ENCODE peak calls at places on chromosomes 1 and 21, in ten cellular contexts. One of them, this sample, is unnamed.

GRCh38 chr21:33411949-33412430 is 8.8 kb downstream of the IFNGR2 start:
- DNase-seq in iris pigment epithelial cell: no peak
- DNase-seq in PC-3: no peak
- DNase-seq in IMR-90: no peak
- DNase-seq in mesenteric fat pad: no peak
- DNase-seq in tibial artery: no peak
- DNase-seq in DMS153: no peak
- DNase-seq in T-helper 2 cell: no peak
- DNase-seq in NAMALWA: no peak
- DNase-seq in tibial nerve: no peak
- DNase-seq in this sample: no peak

GRCh38 chr1:199948587-199949280 is 78.8 kb upstream of the NR5A2 start:
- DNase-seq in iris pigment epithelial cell: peak; percentile 43
- DNase-seq in PC-3: peak; percentile 64
- DNase-seq in IMR-90: peak; percentile 31
- DNase-seq in mesenteric fat pad: no peak
- DNase-seq in tibial artery: no peak
- DNase-seq in DMS153: peak; percentile 38
- DNase-seq in T-helper 2 cell: no peak
- DNase-seq in NAMALWA: peak; percentile 43
- DNase-seq in tibial nerve: no peak
- DNase-seq in this sample: peak; percentile 69

GRCh38 chr1:89780721-89781120 is 40.1 kb upstream of the LRRC8D start:
- DNase-seq in iris pigment epithelial cell: peak; percentile 71
- DNase-seq in PC-3: peak; percentile 76
- DNase-seq in IMR-90: peak; percentile 69
- DNase-seq in mesenteric fat pad: no peak
- DNase-seq in tibial artery: no peak
- DNase-seq in DMS153: peak; percentile 64
- DNase-seq in T-helper 2 cell: no peak
- DNase-seq in NAMALWA: peak; percentile 75
- DNase-seq in tibial nerve: no peak
- DNase-seq in this sample: peak; percentile 50

GRCh38 chr21:29904359-29905282 is 35.2 kb downstream of the GRIK1 start:
- DNase-seq in iris pigment epithelial cell: peak; percentile 24
- DNase-seq in PC-3: peak; percentile 24
- DNase-seq in IMR-90: no peak
- DNase-seq in mesenteric fat pad: no peak
- DNase-seq in tibial artery: no peak
- DNase-seq in DMS153: no peak
- DNase-seq in T-helper 2 cell: no peak
- DNase-seq in NAMALWA: no peak
- DNase-seq in tibial nerve: no peak
- DNase-seq in this sample: peak; percentile 20

GRCh38 chr1:209710837-209711236 is 6.2 kb downstream of the HSD11B1 start:
- DNase-seq in iris pigment epithelial cell: peak; percentile 49
- DNase-seq in PC-3: peak; percentile 43
- DNase-seq in IMR-90: no peak
- DNase-seq in mesenteric fat pad: no peak
- DNase-seq in tibial artery: no peak
- DNase-seq in DMS153: no peak
- DNase-seq in T-helper 2 cell: no peak
- DNase-seq in NAMALWA: no peak
- DNase-seq in tibial nerve: no peak
- DNase-seq in this sample: peak; percentile 59

GRCh38 chr1:85464497-85465098 is 361 bp downstream of the DDAH1 start:
- DNase-seq in iris pigment epithelial cell: peak; percentile 76
- DNase-seq in PC-3: peak; percentile 73
- DNase-seq in IMR-90: peak; percentile 73
- DNase-seq in mesenteric fat pad: peak; percentile 91
- DNase-seq in tibial artery: peak; percentile 82
- DNase-seq in DMS153: peak; percentile 38
- DNase-seq in T-helper 2 cell: no peak
- DNase-seq in NAMALWA: no peak
- DNase-seq in tibial nerve: peak; percentile 30
- DNase-seq in this sample: peak; percentile 52

GRCh38 chr1:176994926-176995596 is 169.5 kb downstream of the ASTN1 start:
- DNase-seq in iris pigment epithelial cell: peak; percentile 25
- DNase-seq in PC-3: peak; percentile 40
- DNase-seq in IMR-90: no peak
- DNase-seq in mesenteric fat pad: no peak
- DNase-seq in tibial artery: no peak
- DNase-seq in DMS153: no peak
- DNase-seq in T-helper 2 cell: no peak
- DNase-seq in NAMALWA: no peak
- DNase-seq in tibial nerve: no peak
- DNase-seq in this sample: peak; percentile 49

GRCh38 chr1:2232916-2233438 is 4.9 kb downstream of the SKI start:
- DNase-seq in iris pigment epithelial cell: peak; percentile 26
- DNase-seq in PC-3: no peak
- DNase-seq in IMR-90: no peak
- DNase-seq in mesenteric fat pad: no peak
- DNase-seq in tibial artery: no peak
- DNase-seq in DMS153: no peak
- DNase-seq in T-helper 2 cell: no peak
- DNase-seq in NAMALWA: no peak
- DNase-seq in tibial nerve: no peak
- DNase-seq in this sample: no peak

GRCh38 chr1:155834296-155834926 is 22.6 kb downstream of the GON4L start:
- DNase-seq in iris pigment epithelial cell: peak; percentile 76
- DNase-seq in PC-3: no peak
- DNase-seq in IMR-90: peak; percentile 70
- DNase-seq in mesenteric fat pad: no peak
- DNase-seq in tibial artery: no peak
- DNase-seq in DMS153: no peak
- DNase-seq in T-helper 2 cell: no peak
- DNase-seq in NAMALWA: peak; percentile 34
- DNase-seq in tibial nerve: no peak
- DNase-seq in this sample: peak; percentile 11

GRCh38 chr1:204972461-204972860 is 70.6 kb upstream of the CNTN2 start:
- DNase-seq in iris pigment epithelial cell: no peak
- DNase-seq in PC-3: no peak
- DNase-seq in IMR-90: no peak
- DNase-seq in mesenteric fat pad: no peak
- DNase-seq in tibial artery: no peak
- DNase-seq in DMS153: no peak
- DNase-seq in T-helper 2 cell: no peak
- DNase-seq in NAMALWA: no peak
- DNase-seq in tibial nerve: no peak
- DNase-seq in this sample: no peak

GRCh38 chr1:109632671-109633346 is 13.2 kb downstream of the AMPD2 start:
- DNase-seq in iris pigment epithelial cell: no peak
- DNase-seq in PC-3: no peak
- DNase-seq in IMR-90: no peak
- DNase-seq in mesenteric fat pad: no peak
- DNase-seq in tibial artery: peak; percentile 53
- DNase-seq in DMS153: no peak
- DNase-seq in T-helper 2 cell: no peak
- DNase-seq in NAMALWA: no peak
- DNase-seq in tibial nerve: no peak
- DNase-seq in this sample: no peak

GRCh38 chr21:32604484-32604883 is 7.7 kb downstream of the CFAP298 start:
- DNase-seq in iris pigment epithelial cell: no peak
- DNase-seq in PC-3: no peak
- DNase-seq in IMR-90: no peak
- DNase-seq in mesenteric fat pad: no peak
- DNase-seq in tibial artery: no peak
- DNase-seq in DMS153: no peak
- DNase-seq in T-helper 2 cell: no peak
- DNase-seq in NAMALWA: no peak
- DNase-seq in tibial nerve: no peak
- DNase-seq in this sample: no peak

GRCh38 chr21:44752701-44753235 is 41.4 kb upstream of the TSPEAR start:
- DNase-seq in iris pigment epithelial cell: no peak
- DNase-seq in PC-3: peak; percentile 98
- DNase-seq in IMR-90: no peak
- DNase-seq in mesenteric fat pad: peak; percentile 49
- DNase-seq in tibial artery: peak; percentile 35
- DNase-seq in DMS153: peak; percentile 52
- DNase-seq in T-helper 2 cell: no peak
- DNase-seq in NAMALWA: no peak
- DNase-seq in tibial nerve: no peak
- DNase-seq in this sample: peak; percentile 95

GRCh38 chr1:235642021-235642942 is 7.3 kb downstream of the GNG4 start:
- DNase-seq in iris pigment epithelial cell: peak; percentile 89
- DNase-seq in PC-3: peak; percentile 61
- DNase-seq in IMR-90: peak; percentile 67
- DNase-seq in mesenteric fat pad: peak; percentile 53
- DNase-seq in tibial artery: no peak
- DNase-seq in DMS153: peak; percentile 63
- DNase-seq in T-helper 2 cell: peak; percentile 77
- DNase-seq in NAMALWA: no peak
- DNase-seq in tibial nerve: no peak
- DNase-seq in this sample: peak; percentile 61

GRCh38 chr1:66944330-66945274 is 19.8 kb downstream of the MIER1 start:
- DNase-seq in iris pigment epithelial cell: peak; percentile 88
- DNase-seq in PC-3: peak; percentile 76
- DNase-seq in IMR-90: peak; percentile 85
- DNase-seq in mesenteric fat pad: no peak
- DNase-seq in tibial artery: peak; percentile 87
- DNase-seq in DMS153: no peak
- DNase-seq in T-helper 2 cell: no peak
- DNase-seq in NAMALWA: no peak
- DNase-seq in tibial nerve: no peak
- DNase-seq in this sample: peak; percentile 86

GRCh38 chr1:99018313-99018712 is 13.7 kb upstream of the PLPPR5 start:
- DNase-seq in iris pigment epithelial cell: no peak
- DNase-seq in PC-3: peak; percentile 13
- DNase-seq in IMR-90: no peak
- DNase-seq in mesenteric fat pad: no peak
- DNase-seq in tibial artery: no peak
- DNase-seq in DMS153: no peak
- DNase-seq in T-helper 2 cell: no peak
- DNase-seq in NAMALWA: no peak
- DNase-seq in tibial nerve: no peak
- DNase-seq in this sample: no peak

GRCh38 chr1:204465469-204466415 is 28.9 kb downstream of the PIK3C2B start:
- DNase-seq in iris pigment epithelial cell: no peak
- DNase-seq in PC-3: no peak
- DNase-seq in IMR-90: no peak
- DNase-seq in mesenteric fat pad: no peak
- DNase-seq in tibial artery: no peak
- DNase-seq in DMS153: no peak
- DNase-seq in T-helper 2 cell: no peak
- DNase-seq in NAMALWA: peak; percentile 25
- DNase-seq in tibial nerve: no peak
- DNase-seq in this sample: no peak

GRCh38 chr1:156146006-156146748 is 7.2 kb upstream of the SEMA4A start:
- DNase-seq in iris pigment epithelial cell: peak; percentile 90
- DNase-seq in PC-3: peak; percentile 97
- DNase-seq in IMR-90: peak; percentile 94
- DNase-seq in mesenteric fat pad: no peak
- DNase-seq in tibial artery: peak; percentile 85
- DNase-seq in DMS153: peak; percentile 87
- DNase-seq in T-helper 2 cell: no peak
- DNase-seq in NAMALWA: peak; percentile 96
- DNase-seq in tibial nerve: no peak
- DNase-seq in this sample: peak; percentile 93

GRCh38 chr1:38584408-38585037 is 275.0 kb downstream of the RRAGC start:
- DNase-seq in iris pigment epithelial cell: no peak
- DNase-seq in PC-3: no peak
- DNase-seq in IMR-90: no peak
- DNase-seq in mesenteric fat pad: peak; percentile 68
- DNase-seq in tibial artery: no peak
- DNase-seq in DMS153: no peak
- DNase-seq in T-helper 2 cell: no peak
- DNase-seq in NAMALWA: no peak
- DNase-seq in tibial nerve: no peak
- DNase-seq in this sample: no peak

GRCh38 chr1:201423655-201424610 is 2.4 kb upstream of the TNNI1 start:
- DNase-seq in iris pigment epithelial cell: no peak
- DNase-seq in PC-3: no peak
- DNase-seq in IMR-90: no peak
- DNase-seq in mesenteric fat pad: no peak
- DNase-seq in tibial artery: no peak
- DNase-seq in DMS153: no peak
- DNase-seq in T-helper 2 cell: no peak
- DNase-seq in NAMALWA: no peak
- DNase-seq in tibial nerve: no peak
- DNase-seq in this sample: no peak

GRCh38 chr1:156583821-156584622 is 4.5 kb downstream of the TTC24 start:
- DNase-seq in iris pigment epithelial cell: peak; percentile 86
- DNase-seq in PC-3: peak; percentile 95
- DNase-seq in IMR-90: peak; percentile 84
- DNase-seq in mesenteric fat pad: no peak
- DNase-seq in tibial artery: peak; percentile 76
- DNase-seq in DMS153: peak; percentile 52
- DNase-seq in T-helper 2 cell: peak; percentile 48
- DNase-seq in NAMALWA: peak; percentile 96
- DNase-seq in tibial nerve: peak; percentile 74
- DNase-seq in this sample: peak; percentile 56

GRCh38 chr1:235708390-235708962 is 58.9 kb upstream of the GNG4 start:
- DNase-seq in iris pigment epithelial cell: peak; percentile 41
- DNase-seq in PC-3: peak; percentile 91
- DNase-seq in IMR-90: peak; percentile 66
- DNase-seq in mesenteric fat pad: no peak
- DNase-seq in tibial artery: no peak
- DNase-seq in DMS153: no peak
- DNase-seq in T-helper 2 cell: no peak
- DNase-seq in NAMALWA: no peak
- DNase-seq in tibial nerve: no peak
- DNase-seq in this sample: peak; percentile 95

GRCh38 chr1:234619071-234619480 is 9.1 kb upstream of the IRF2BP2 start:
- DNase-seq in iris pigment epithelial cell: peak; percentile 37
- DNase-seq in PC-3: no peak
- DNase-seq in IMR-90: peak; percentile 61
- DNase-seq in mesenteric fat pad: no peak
- DNase-seq in tibial artery: no peak
- DNase-seq in DMS153: no peak
- DNase-seq in T-helper 2 cell: no peak
- DNase-seq in NAMALWA: no peak
- DNase-seq in tibial nerve: no peak
- DNase-seq in this sample: peak; percentile 62

GRCh38 chr1:183070923-183071618 is 47.9 kb downstream of the LAMC1 start:
- DNase-seq in iris pigment epithelial cell: peak; percentile 70
- DNase-seq in PC-3: peak; percentile 69
- DNase-seq in IMR-90: peak; percentile 95
- DNase-seq in mesenteric fat pad: no peak
- DNase-seq in tibial artery: no peak
- DNase-seq in DMS153: no peak
- DNase-seq in T-helper 2 cell: no peak
- DNase-seq in NAMALWA: peak; percentile 98
- DNase-seq in tibial nerve: no peak
- DNase-seq in this sample: peak; percentile 82

GRCh38 chr1:24161270-24161669 is 18.3 kb upstream of the IL22RA1 start:
- DNase-seq in iris pigment epithelial cell: no peak
- DNase-seq in PC-3: no peak
- DNase-seq in IMR-90: no peak
- DNase-seq in mesenteric fat pad: no peak
- DNase-seq in tibial artery: no peak
- DNase-seq in DMS153: no peak
- DNase-seq in T-helper 2 cell: no peak
- DNase-seq in NAMALWA: no peak
- DNase-seq in tibial nerve: no peak
- DNase-seq in this sample: no peak

GRCh38 chr21:42721341-42721824 is 68.0 kb downstream of the PDE9A start:
- DNase-seq in iris pigment epithelial cell: peak; percentile 7
- DNase-seq in PC-3: peak; percentile 50
- DNase-seq in IMR-90: no peak
- DNase-seq in mesenteric fat pad: no peak
- DNase-seq in tibial artery: no peak
- DNase-seq in DMS153: no peak
- DNase-seq in T-helper 2 cell: no peak
- DNase-seq in NAMALWA: no peak
- DNase-seq in tibial nerve: no peak
- DNase-seq in this sample: no peak

GRCh38 chr1:246608616-246609376 is 42.5 kb downstream of the CNST start:
- DNase-seq in iris pigment epithelial cell: peak; percentile 97
- DNase-seq in PC-3: peak; percentile 99
- DNase-seq in IMR-90: peak; percentile 97
- DNase-seq in mesenteric fat pad: no peak
- DNase-seq in tibial artery: no peak
- DNase-seq in DMS153: peak; percentile 97
- DNase-seq in T-helper 2 cell: no peak
- DNase-seq in NAMALWA: no peak
- DNase-seq in tibial nerve: peak; percentile 30
- DNase-seq in this sample: peak; percentile 85

GRCh38 chr1:1540015-1540816 is at the start of gene TMEM240:
- DNase-seq in iris pigment epithelial cell: peak; percentile 82
- DNase-seq in PC-3: no peak
- DNase-seq in IMR-90: peak; percentile 69
- DNase-seq in mesenteric fat pad: no peak
- DNase-seq in tibial artery: peak; percentile 89
- DNase-seq in DMS153: no peak
- DNase-seq in T-helper 2 cell: peak; percentile 19
- DNase-seq in NAMALWA: no peak
- DNase-seq in tibial nerve: peak; percentile 62
- DNase-seq in this sample: no peak

This sample was measured in mammary epithelial cell.